ENCODE peak calls at places on chromosome 3, in ten cellular contexts. A is activated naive CD8-positive, alpha-beta T cell treated with anti-CD3 and anti-CD28 coated beads, Interleukin-2, amount 50 U/mL, for 16 hours; H is NCI-H2081; O is endothelial cell; U is NCI-H69; N is A549; B is body of pancreas; W is GM12865; R is stimulated activated CD8-positive, alpha-beta memory T cell treated with anti-CD3 and anti-CD28 coated beads, Interleukin-7, amount 100 ng/mL, for 24 hours; V is EH. T is an unnamed sample.

GRCh38 chr3:179234244-179234643 is 16.7 kb downstream of the KCNMB3 start:
- DNase-seq in H (no peak), N (no peak), U (no peak), R (no peak), A (no peak), V (no peak), W (no peak), O (no peak), B (no peak), T (no peak)

GRCh38 chr3:119673875-119674274 is 3.3 kb downstream of the COX17 start:
- DNase-seq in O (no peak), N (no peak), A (no peak), V (no peak), H (no peak), B (no peak), U (no peak), R (no peak), W (no peak), T (no peak)

GRCh38 chr3:52345521-52346110 is 29.5 kb downstream of the DNAH1 start:
- DNase-seq in A (no peak), W (no peak), O (no peak), N (no peak), R (no peak), B (no peak), V (peak), U (no peak), H (no peak), T (no peak)

GRCh38 chr3:71066356-71066755 is 517.2 kb downstream of the FOXP1 start:
- DNase-seq in B (peak), O (no peak), U (peak), V (no peak), A (no peak), H (no peak), W (no peak), N (no peak), R (no peak), T (no peak)

GRCh38 chr3:11545186-11545851 is 98.4 kb downstream of the VGLL4 start:
- DNase-seq in R (no peak), W (no peak), A (no peak), N (no peak), O (no peak), V (no peak), U (no peak), H (no peak), B (no peak), T (no peak)

GRCh38 chr3:42657675-42658074 is 4.2 kb downstream of the ZBTB47 start:
- DNase-seq in H (no peak), R (no peak), A (no peak), U (no peak), N (no peak), V (no peak), O (no peak), B (no peak), W (no peak), T (no peak)

GRCh38 chr3:194139085-194139976 is 3.4 kb downstream of the HES1 start:
- DNase-seq in W (no peak), O (no peak), R (no peak), H (no peak), B (no peak), N (no peak), A (no peak), U (peak), V (peak), T (no peak)

GRCh38 chr3:101134331-101134730 is 141.1 kb upstream of the ABI3BP start:
- DNase-seq in W (no peak), A (no peak), B (no peak), R (no peak), H (no peak), O (no peak), V (no peak), N (no peak), U (no peak), T (no peak)

GRCh38 chr3:55482496-55483195 is 4.5 kb downstream of the WNT5A start:
- DNase-seq in R (no peak), W (no peak), H (no peak), U (no peak), V (peak), O (peak), A (no peak), B (no peak), N (no peak), T (no peak)

GRCh38 chr3:33993631-33994030 is 195.2 kb downstream of the PDCD6IP start:
- DNase-seq in V (peak), A (no peak), H (no peak), N (no peak), O (no peak), B (no peak), U (no peak), W (no peak), R (no peak), T (no peak)

GRCh38 chr3:47007482-47008257 is 28.2 kb downstream of the NBEAL2 start:
- DNase-seq in N (no peak), V (no peak), R (no peak), B (no peak), H (no peak), U (no peak), W (no peak), O (peak), A (no peak), T (no peak)

GRCh38 chr3:55724851-55725250 is 237.7 kb upstream of the WNT5A start:
- DNase-seq in O (no peak), V (peak), U (no peak), W (peak), R (no peak), B (no peak), H (no peak), N (no peak), A (no peak), T (no peak)

GRCh38 chr3:183650554-183650953 is 15.1 kb downstream of the KLHL24 start:
- DNase-seq in U (no peak), W (no peak), B (no peak), R (no peak), V (peak), O (no peak), N (no peak), A (no peak), H (no peak), T (no peak)

GRCh38 chr3:85846940-85847339 is 888.2 kb downstream of the CADM2 start:
- DNase-seq in R (no peak), H (peak), V (no peak), B (no peak), N (no peak), A (no peak), W (no peak), U (peak), O (no peak), T (no peak)

GRCh38 chr3:188946837-188947236 is 224.9 kb upstream of the TPRG1 start:
- DNase-seq in V (no peak), W (no peak), N (no peak), U (peak), O (no peak), A (no peak), R (no peak), B (no peak), H (no peak), T (no peak)

GRCh38 chr3:46883252-46884185 is 6.0 kb downstream of the PTH1R start:
- DNase-seq in N (no peak), W (no peak), R (no peak), B (no peak), H (peak), V (peak), U (peak), A (no peak), O (peak), T (peak)

GRCh38 chr3:171972965-171973364 is 66.4 kb upstream of the FNDC3B start:
- DNase-seq in N (no peak), O (no peak), W (no peak), R (no peak), H (no peak), V (peak), A (no peak), U (no peak), B (peak), T (no peak)

GRCh38 chr3:186896875-186897274 is 33.5 kb upstream of the ST6GAL1 start:
- DNase-seq in A (no peak), H (no peak), V (no peak), R (no peak), U (no peak), B (no peak), W (no peak), N (no peak), O (no peak), T (no peak)

GRCh38 chr3:71956716-71957115 is 171.8 kb upstream of the PROK2 start:
- DNase-seq in H (no peak), A (no peak), W (no peak), U (peak), B (no peak), O (no peak), N (no peak), V (no peak), R (no peak), T (no peak)

GRCh38 chr3:184491011-184491576 is 70.5 kb upstream of the EPHB3 start:
- DNase-seq in H (no peak), A (no peak), R (no peak), U (no peak), V (no peak), O (no peak), B (peak), W (no peak), N (no peak), T (no peak)

GRCh38 chr3:158792709-158793108 is 9.1 kb upstream of the MFSD1 start:
- DNase-seq in N (peak), O (no peak), W (no peak), R (no peak), U (no peak), H (no peak), A (no peak), V (peak), B (no peak), T (no peak)

GRCh38 chr3:192842711-192843436 is 74.8 kb downstream of the MB21D2 start:
- DNase-seq in W (no peak), B (no peak), O (no peak), R (no peak), U (no peak), H (no peak), V (no peak), N (no peak), A (no peak), T (no peak)

GRCh38 chr3:40046149-40046548 is 236.7 kb downstream of the MYRIP start:
- DNase-seq in R (no peak), O (no peak), B (no peak), A (no peak), V (no peak), H (no peak), W (no peak), N (no peak), U (no peak), T (no peak)

GRCh38 chr3:155889212-155889611 is 18.8 kb downstream of the GMPS start:
- DNase-seq in U (no peak), O (no peak), R (no peak), A (no peak), V (no peak), B (no peak), H (no peak), W (no peak), N (no peak), T (no peak)

GRCh38 chr3:188916934-188917391 is 254.8 kb upstream of the TPRG1 start:
- DNase-seq in W (peak), U (no peak), A (no peak), H (no peak), O (no peak), B (peak), R (no peak), N (no peak), V (peak), T (no peak)

GRCh38 chr3:64889991-64890390 is 202.2 kb upstream of the ADAMTS9 start:
- DNase-seq in B (no peak), H (no peak), U (no peak), N (no peak), A (no peak), R (no peak), W (no peak), V (no peak), O (peak), T (no peak)

GRCh38 chr3:160691962-160692361 is 15.0 kb downstream of the ARL14 start:
- DNase-seq in H (no peak), W (no peak), R (no peak), B (no peak), A (no peak), U (peak), O (no peak), V (peak), N (no peak), T (no peak)

GRCh38 chr3:85560088-85560790 is 601.5 kb downstream of the CADM2 start:
- DNase-seq in O (no peak), B (peak), V (no peak), H (no peak), R (no peak), A (no peak), N (no peak), W (no peak), U (peak), T (no peak)

GRCh38 chr3:10775828-10776227 is 40.2 kb upstream of the SLC6A11 start:
- DNase-seq in V (no peak), R (no peak), W (no peak), B (no peak), U (no peak), N (no peak), O (no peak), H (no peak), A (no peak), T (no peak)

GRCh38 chr3:37905987-37906674 is 44.5 kb downstream of the CTDSPL start:
- DNase-seq in R (no peak), H (no peak), O (no peak), V (peak), W (no peak), U (peak), N (no peak), A (no peak), B (no peak), T (no peak)

GRCh38 chr3:31226331-31226730 is 306.4 kb upstream of the STT3B start:
- DNase-seq in R (no peak), A (no peak), U (no peak), W (peak), O (no peak), V (no peak), N (no peak), B (no peak), H (no peak), T (no peak)

GRCh38 chr3:71753716-71754609 is at the start of gene GPR27:
- DNase-seq in N (peak), V (peak), O (peak), R (no peak), U (peak), B (peak), W (peak), A (no peak), H (no peak), T (peak)

GRCh38 chr3:174329321-174329720 is 529.8 kb upstream of the NAALADL2 start:
- DNase-seq in B (no peak), R (no peak), W (no peak), N (no peak), A (no peak), U (no peak), O (no peak), H (no peak), V (peak), T (no peak)